ENCODE peak calls at places on chromosomes 1 and 21, in six cellular contexts. G is HepG2, T is body of pancreas, Z is HFFc6, W is neural crest cell, C is cardiac muscle cell. B is an unnamed sample.

GRCh38 chr1:211305044-211305443 is 21.6 kb upstream of the TRAF5 start:
- DNase-seq in G (no peak), T (no peak), Z (peak; percentile 50), W (no peak), C (no peak), B (peak; percentile 42)

GRCh38 chr1:200668514-200669313 is 993 bp downstream of the DDX59 start:
- DNase-seq in G (no peak), T (no peak), Z (no peak), W (no peak), C (no peak), B (no peak)

GRCh38 chr1:38266197-38266520 is 219.6 kb upstream of the POU3F1 start:
- DNase-seq in G (peak; percentile 61), T (no peak), Z (no peak), W (no peak), C (no peak), B (no peak)

GRCh38 chr1:212608956-212609700 is 567 bp downstream of the ATF3 start:
- DNase-seq in G (peak; percentile 36), T (peak; percentile 66), Z (peak; percentile 25), W (peak; percentile 73), C (peak; percentile 55), B (peak; percentile 42)

GRCh38 chr1:55839626-55840025 is 624.5 kb upstream of the USP24 start:
- DNase-seq in G (no peak), T (no peak), Z (no peak), W (no peak), C (no peak), B (no peak)

GRCh38 chr1:25080294-25081209 is 150.5 kb upstream of the RUNX3 start:
- DNase-seq in G (no peak), T (no peak), Z (no peak), W (no peak), C (peak; percentile 23), B (peak; percentile 20)

GRCh38 chr1:53316058-53316741 is 11.7 kb downstream of the LRP8 start:
- DNase-seq in G (no peak), T (no peak), Z (no peak), W (no peak), C (peak; percentile 35), B (no peak)

GRCh38 chr1:164561461-164561860 is 2.5 kb downstream of the PBX1 start:
- DNase-seq in G (no peak), T (no peak), Z (no peak), W (no peak), C (no peak), B (no peak)

GRCh38 chr1:222540598-222540995 is 7.3 kb downstream of the HHIPL2 start:
- DNase-seq in G (no peak), T (no peak), Z (no peak), W (no peak), C (no peak), B (no peak)

GRCh38 chr1:91273875-91274274 is 130.8 kb downstream of the HFM1 start:
- DNase-seq in G (no peak), T (no peak), Z (no peak), W (no peak), C (peak; percentile 17), B (no peak)

GRCh38 chr21:34912022-34912933 is 136.8 kb downstream of the RUNX1 start:
- DNase-seq in G (no peak), T (no peak), Z (no peak), W (no peak), C (no peak), B (peak; percentile 59)

GRCh38 chr1:51535006-51535592 is 16.0 kb upstream of the EPS15 start:
- DNase-seq in G (peak; percentile 17), T (peak; percentile 54), Z (peak; percentile 68), W (peak; percentile 19), C (peak; percentile 89), B (peak; percentile 78)

GRCh38 chr1:17688217-17688810 is 66.8 kb upstream of the ACTL8 start:
- DNase-seq in G (no peak), T (no peak), Z (no peak), W (no peak), C (no peak), B (no peak)

GRCh38 chr1:183758913-183759312 is 46.0 kb upstream of the RGL1 start:
- DNase-seq in G (no peak), T (no peak), Z (no peak), W (no peak), C (no peak), B (no peak)

GRCh38 chr1:165217958-165218357 is 138.6 kb downstream of the LMX1A start:
- DNase-seq in G (no peak), T (no peak), Z (no peak), W (no peak), C (no peak), B (no peak)

GRCh38 chr21:37917612-37918011 is 1.4 kb upstream of the KCNJ6 start:
- DNase-seq in G (no peak), T (no peak), Z (peak; percentile 50), W (no peak), C (peak; percentile 37), B (peak; percentile 22)

GRCh38 chr1:27070390-27071048 is 57.9 kb upstream of the TENT5B start:
- DNase-seq in G (no peak), T (peak; percentile 77), Z (no peak), W (no peak), C (no peak), B (no peak)

GRCh38 chr1:40281852-40282251 is 23.8 kb downstream of the ZMPSTE24 start:
- DNase-seq in G (peak; percentile 16), T (no peak), Z (no peak), W (no peak), C (no peak), B (no peak)

GRCh38 chr1:151846062-151846568 is 6.5 kb upstream of the C2CD4D start:
- DNase-seq in G (peak; percentile 41), T (no peak), Z (peak; percentile 24), W (no peak), C (peak; percentile 58), B (peak; percentile 25)

GRCh38 chr1:243734311-243734700 is 115.7 kb downstream of the AKT3 start:
- DNase-seq in G (no peak), T (no peak), Z (no peak), W (no peak), C (peak; percentile 54), B (peak; percentile 32)

GRCh38 chr1:84668185-84668584 is 22.1 kb downstream of the SSX2IP start:
- DNase-seq in G (peak; percentile 13), T (no peak), Z (no peak), W (no peak), C (peak; percentile 47), B (peak; percentile 8)

GRCh38 chr1:244022301-244022700 is 28.8 kb upstream of the ZBTB18 start:
- DNase-seq in G (no peak), T (no peak), Z (peak; percentile 78), W (no peak), C (peak; percentile 73), B (peak; percentile 80)

GRCh38 chr1:7285856-7286454 is 485.1 kb upstream of the VAMP3 start:
- DNase-seq in G (no peak), T (no peak), Z (no peak), W (no peak), C (no peak), B (no peak)

GRCh38 chr1:7289694-7290093 is 481.4 kb upstream of the VAMP3 start:
- DNase-seq in G (no peak), T (no peak), Z (no peak), W (no peak), C (no peak), B (no peak)

GRCh38 chr1:7284839-7285435 is 486.2 kb upstream of the VAMP3 start:
- DNase-seq in G (no peak), T (no peak), Z (no peak), W (no peak), C (no peak), B (no peak)

GRCh38 chr1:7288992-7289391 is 482.1 kb upstream of the VAMP3 start:
- DNase-seq in G (no peak), T (no peak), Z (no peak), W (no peak), C (no peak), B (no peak)

DNA sequence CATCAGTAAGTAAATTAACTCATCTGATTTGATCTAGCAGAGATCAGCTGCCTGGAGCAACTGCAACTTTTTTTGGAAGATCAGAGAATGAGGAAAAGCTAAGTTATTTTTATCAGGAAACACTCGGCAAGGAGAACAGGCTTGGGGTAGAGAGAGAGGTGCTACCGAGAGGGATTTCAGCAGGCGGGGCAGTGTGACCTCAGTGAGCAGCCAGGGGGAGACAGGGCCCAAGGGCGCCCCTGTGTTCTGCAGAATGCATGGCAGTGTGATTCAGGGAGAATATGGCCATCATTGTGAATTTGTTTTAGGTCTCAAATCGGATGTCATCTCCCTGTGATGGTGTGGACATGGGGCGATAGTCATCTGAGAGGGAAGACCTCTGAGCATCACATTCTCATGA is 484.1 kb upstream of the VAMP3 start:
- DNase-seq in G (no peak), T (no peak), Z (no peak), W (no peak), C (no peak), B (no peak)
- TF ChIP-seq CTCF in G (peak; percentile 5), T (no peak), Z (no peak), W (no peak), C (no peak), B (no peak)

DNA sequence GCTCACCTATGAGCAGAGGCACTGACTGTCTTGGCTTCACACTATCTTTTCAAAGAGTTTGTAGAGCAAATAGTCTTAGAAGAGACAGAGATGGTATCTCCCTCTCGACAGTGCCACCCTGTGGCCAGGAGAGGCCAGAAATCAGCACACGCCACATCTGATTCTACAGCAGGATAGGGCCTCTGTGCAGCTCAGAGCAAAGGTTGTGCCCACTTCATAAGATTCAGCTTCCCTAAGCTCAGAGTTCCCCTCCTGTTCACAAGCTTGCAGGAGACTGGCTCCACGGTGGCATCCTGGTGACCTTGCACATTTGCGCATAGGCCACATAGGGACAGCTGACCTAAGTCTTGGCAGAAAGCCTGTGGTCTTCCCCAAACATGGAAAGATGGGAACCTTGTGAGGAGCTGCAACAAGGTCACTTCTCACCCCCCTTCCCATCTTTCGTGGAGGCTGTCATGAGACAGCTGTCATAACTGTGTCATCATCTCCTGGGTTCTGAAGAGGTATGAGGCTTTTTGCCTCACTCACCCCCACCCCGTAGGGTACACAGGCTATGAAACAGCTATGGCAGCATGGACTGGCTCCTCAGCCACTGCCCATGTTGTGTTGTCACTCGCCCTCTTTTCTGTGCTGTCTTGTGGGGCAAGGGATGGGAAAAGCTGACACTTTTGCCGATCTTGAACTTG is 3.0 kb downstream of the ITLN2 start:
- DNase-seq in G (peak; percentile 35), T (peak; percentile 82), Z (peak; percentile 46), W (peak; percentile 36), C (peak; percentile 84), B (peak; percentile 34)
- TF ChIP-seq CTCF in G (peak; percentile 85), T (peak; percentile 72), Z (peak; percentile 84), W (peak; percentile 78), C (peak; percentile 79), B (peak; percentile 69)

GRCh38 chr1:100575406-100575805 is 37.5 kb downstream of the GPR88 start:
- DNase-seq in G (no peak), T (no peak), Z (no peak), W (no peak), C (no peak), B (peak; percentile 13)
- TF ChIP-seq CTCF in G (no peak), T (no peak), Z (no peak), W (no peak), C (no peak), B (no peak)

GRCh38 chr1:114319480-114319879 is 165.8 kb upstream of the SYT6 start:
- DNase-seq in G (no peak), T (no peak), Z (peak; percentile 54), W (no peak), C (peak; percentile 24), B (peak; percentile 73)
- TF ChIP-seq CTCF in G (no peak), T (no peak), Z (no peak), W (no peak), C (no peak), B (no peak)

B was measured in AG10803.